ENCODE peak calls at places on chromosomes 1 and 21, in eight cellular contexts. Y is G401, H is posterior vena cava, C is HAP-1, D is HT1080, Z is AG10803, M is NCI-H69, A is iPS-NIHi11. Q is an unnamed sample.
A peak's percentile ranks its signal among the peaks of the same experiment; 100 is the strongest.

GRCh38 chr1:156430305-156430704 is 61.3 kb downstream of the RHBG start:
- DNase-seq in A (peak; percentile 59), C (no peak), H (no peak), Z (no peak), M (no peak), D (no peak), Y (no peak), Q (no peak)

GRCh38 chr1:67749263-67749843 is 64.4 kb downstream of the GADD45A start:
- DNase-seq in Z (no peak), D (no peak), M (peak; percentile 84), A (peak; percentile 54), H (no peak), C (no peak), Y (no peak), Q (no peak)

GRCh38 chr1:218339267-218339831 is 5.8 kb upstream of the TGFB2 start:
- DNase-seq in Y (peak; percentile 26), A (no peak), C (peak; percentile 58), D (no peak), Z (peak; percentile 45), M (peak; percentile 73), H (no peak), Q (no peak)

GRCh38 chr1:94912263-94912986 is 14.5 kb downstream of the CNN3 start:
- DNase-seq in Y (no peak), H (no peak), D (no peak), A (no peak), C (peak; percentile 59), Z (no peak), M (no peak), Q (no peak)

GRCh38 chr1:154324669-154325582 is at the start of gene ATP8B2:
- DNase-seq in D (peak; percentile 73), Y (peak; percentile 88), M (peak; percentile 87), A (peak; percentile 94), C (peak; percentile 68), Z (peak; percentile 65), H (peak; percentile 90), Q (peak; percentile 75)

GRCh38 chr1:28036431-28036830 is 52.0 kb downstream of the EYA3 start:
- DNase-seq in D (no peak), Z (no peak), C (no peak), A (no peak), M (no peak), H (no peak), Y (no peak), Q (no peak)

GRCh38 chr1:21639594-21640041 is 29.5 kb downstream of the RAP1GAP start:
- DNase-seq in M (no peak), H (no peak), Z (no peak), D (no peak), Y (no peak), C (no peak), A (peak; percentile 44), Q (no peak)

GRCh38 chr1:163797816-163798215 is 476.1 kb downstream of the NUF2 start:
- DNase-seq in Y (no peak), C (no peak), M (no peak), H (no peak), Z (no peak), A (no peak), D (no peak), Q (no peak)

GRCh38 chr21:31176080-31176551 is 137.8 kb upstream of the KRTAP19-8 start:
- DNase-seq in H (no peak), M (no peak), A (no peak), Y (no peak), D (no peak), Z (no peak), C (no peak), Q (no peak)

Q was measured in left lung.